ENCODE peak calls at places on chromosomes 6 and 20, in four cellular contexts. One of them, this sample, is unnamed.

GRCh38 chr20:21173496-21174025 is 47.7 kb downstream of the KIZ start:
- DNase-seq in GM12892: no peak
- DNase-seq in RPMI7951: peak; percentile 8
- DNase-seq in astrocyte of the cerebellum: no peak
- DNase-seq in this sample: peak; percentile 3

GRCh38 chr20:50510706-50511401 is 671 bp downstream of the PTPN1 start:
- DNase-seq in astrocyte of the cerebellum: no peak
- DNase-seq in GM12892: no peak
- DNase-seq in RPMI7951: peak; percentile 22
- DNase-seq in this sample: peak; percentile 26

GRCh38 chr6:80143312-80143960 is 37.0 kb downstream of the BCKDHB start:
- DNase-seq in RPMI7951: peak; percentile 92
- DNase-seq in GM12892: no peak
- DNase-seq in astrocyte of the cerebellum: peak; percentile 69
- DNase-seq in this sample: peak; percentile 86

GRCh38 chr6:118651282-118652050 is at the start of gene CEP85L:
- DNase-seq in RPMI7951: peak; percentile 93
- DNase-seq in astrocyte of the cerebellum: peak; percentile 69
- DNase-seq in GM12892: peak; percentile 84
- DNase-seq in this sample: peak; percentile 94

GRCh38 chr20:39619386-39619785 is 657.2 kb downstream of the DHX35 start:
- DNase-seq in astrocyte of the cerebellum: no peak
- DNase-seq in GM12892: no peak
- DNase-seq in RPMI7951: no peak
- DNase-seq in this sample: no peak

GRCh38 chr6:112770341-112770740 is 423.2 kb downstream of the RFPL4B start:
- DNase-seq in astrocyte of the cerebellum: no peak
- DNase-seq in GM12892: no peak
- DNase-seq in RPMI7951: no peak
- DNase-seq in this sample: no peak

GRCh38 chr6:31144296-31144969 is 5.6 kb upstream of the PSORS1C2 start:
- DNase-seq in astrocyte of the cerebellum: no peak
- DNase-seq in RPMI7951: no peak
- DNase-seq in GM12892: no peak
- DNase-seq in this sample: no peak

GRCh38 chr20:41275181-41275793 is 42.2 kb downstream of the ZHX3 start:
- DNase-seq in astrocyte of the cerebellum: peak; percentile 34
- DNase-seq in RPMI7951: peak; percentile 64
- DNase-seq in GM12892: no peak
- DNase-seq in this sample: peak; percentile 46

GRCh38 chr6:43803055-43803782 is 33.2 kb downstream of the VEGFA start:
- DNase-seq in RPMI7951: no peak
- DNase-seq in GM12892: no peak
- DNase-seq in astrocyte of the cerebellum: no peak
- DNase-seq in this sample: no peak

GRCh38 chr20:48102076-48102787 is 317.0 kb upstream of the SULF2 start:
- DNase-seq in astrocyte of the cerebellum: no peak
- DNase-seq in RPMI7951: no peak
- DNase-seq in GM12892: no peak
- DNase-seq in this sample: no peak

GRCh38 chr20:1524004-1524403 is 32.8 kb upstream of the SIRPB2 start:
- DNase-seq in RPMI7951: peak; percentile 76
- DNase-seq in GM12892: no peak
- DNase-seq in astrocyte of the cerebellum: no peak
- DNase-seq in this sample: no peak

GRCh38 chr6:56944651-56945050 is 10.3 kb upstream of the BEND6 start:
- DNase-seq in astrocyte of the cerebellum: no peak
- DNase-seq in RPMI7951: peak; percentile 41
- DNase-seq in GM12892: no peak
- DNase-seq in this sample: no peak

GRCh38 chr20:46571418-46571817 is 21.0 kb upstream of the OCSTAMP start:
- DNase-seq in GM12892: no peak
- DNase-seq in astrocyte of the cerebellum: no peak
- DNase-seq in RPMI7951: no peak
- DNase-seq in this sample: no peak

GRCh38 chr6:10736721-10737120 is 10.9 kb upstream of the TMEM14B start:
- DNase-seq in RPMI7951: no peak
- DNase-seq in GM12892: no peak
- DNase-seq in astrocyte of the cerebellum: no peak
- DNase-seq in this sample: no peak

GRCh38 chr20:45407067-45407745 is 883 bp upstream of the DBNDD2 start:
- DNase-seq in GM12892: no peak
- DNase-seq in RPMI7951: no peak
- DNase-seq in astrocyte of the cerebellum: no peak
- DNase-seq in this sample: no peak

GRCh38 chr20:4985658-4986057 is 15.7 kb downstream of the SLC23A2 start:
- DNase-seq in GM12892: no peak
- DNase-seq in astrocyte of the cerebellum: no peak
- DNase-seq in RPMI7951: peak; percentile 83
- DNase-seq in this sample: no peak

GRCh38 chr6:155247618-155248017 is 16.2 kb upstream of the CLDN20 start:
- DNase-seq in RPMI7951: peak; percentile 29
- DNase-seq in GM12892: no peak
- DNase-seq in astrocyte of the cerebellum: peak; percentile 70
- DNase-seq in this sample: peak; percentile 63

GRCh38 chr6:38012573-38012972 is 193.0 kb downstream of the ZFAND3 start:
- DNase-seq in astrocyte of the cerebellum: peak; percentile 20
- DNase-seq in RPMI7951: peak; percentile 50
- DNase-seq in GM12892: peak; percentile 24
- DNase-seq in this sample: peak; percentile 65

GRCh38 chr6:170067923-170068360 is 222.9 kb downstream of the DLL1 start:
- DNase-seq in RPMI7951: no peak
- DNase-seq in astrocyte of the cerebellum: no peak
- DNase-seq in GM12892: no peak
- DNase-seq in this sample: no peak

GRCh38 chr6:165245287-165245686 is 64.1 kb downstream of the C6orf118 start:
- DNase-seq in GM12892: no peak
- DNase-seq in astrocyte of the cerebellum: peak; percentile 26
- DNase-seq in RPMI7951: peak; percentile 17
- DNase-seq in this sample: no peak

GRCh38 chr20:50395258-50395729 is 114.9 kb upstream of the PTPN1 start:
- DNase-seq in GM12892: no peak
- DNase-seq in astrocyte of the cerebellum: no peak
- DNase-seq in RPMI7951: peak; percentile 91
- DNase-seq in this sample: peak; percentile 24

GRCh38 chr20:10461495-10461894 is 26.4 kb downstream of the SLX4IP start:
- DNase-seq in RPMI7951: no peak
- DNase-seq in astrocyte of the cerebellum: no peak
- DNase-seq in GM12892: no peak
- DNase-seq in this sample: no peak

GRCh38 chr6:27902335-27903314 is 9.6 kb downstream of the OR2B2 start:
- DNase-seq in GM12892: peak; percentile 39
- DNase-seq in RPMI7951: peak; percentile 79
- DNase-seq in astrocyte of the cerebellum: peak; percentile 73
- DNase-seq in this sample: peak; percentile 85

GRCh38 chr20:1832634-1833033 is 62.6 kb upstream of the SIRPA start:
- DNase-seq in GM12892: no peak
- DNase-seq in RPMI7951: peak; percentile 47
- DNase-seq in astrocyte of the cerebellum: no peak
- DNase-seq in this sample: peak; percentile 27

GRCh38 chr6:140319209-140319608 is 944.8 kb upstream of the CITED2 start:
- DNase-seq in RPMI7951: peak; percentile 74
- DNase-seq in GM12892: no peak
- DNase-seq in astrocyte of the cerebellum: peak; percentile 20
- DNase-seq in this sample: peak; percentile 36